ENCODE peak calls at places on chromosomes 11 and 22, in ten cellular contexts. One of them, this sample, is unnamed.

GRCh38 chr11:60658409-60658808 is 41.0 kb upstream of the MS4A8 start:
- DNase-seq in A172: no peak
- DNase-seq in NCI-H146: peak; percentile 69
- DNase-seq in posterior vena cava: no peak
- DNase-seq in mesendoderm: no peak
- DNase-seq in GM13976: no peak
- DNase-seq in endodermal cell: no peak
- DNase-seq in HTR-8/SVneo: no peak
- DNase-seq in left cardiac atrium: no peak
- DNase-seq in AG08395: no peak
- DNase-seq in this sample: peak; percentile 83

GRCh38 chr11:67024410-67024809 is 1.5 kb downstream of the SYT12 start:
- DNase-seq in left cardiac atrium: no peak
- DNase-seq in HTR-8/SVneo: no peak
- DNase-seq in endodermal cell: no peak
- DNase-seq in GM13976: no peak
- DNase-seq in posterior vena cava: no peak
- DNase-seq in mesendoderm: no peak
- DNase-seq in NCI-H146: no peak
- DNase-seq in A172: peak; percentile 81
- DNase-seq in AG08395: no peak
- DNase-seq in this sample: no peak

GRCh38 chr11:125603207-125603606 is 10.6 kb downstream of the STT3A start:
- DNase-seq in posterior vena cava: no peak
- DNase-seq in left cardiac atrium: no peak
- DNase-seq in mesendoderm: no peak
- DNase-seq in HTR-8/SVneo: no peak
- DNase-seq in NCI-H146: no peak
- DNase-seq in AG08395: peak; percentile 3
- DNase-seq in endodermal cell: no peak
- DNase-seq in GM13976: no peak
- DNase-seq in A172: no peak
- DNase-seq in this sample: no peak

GRCh38 chr11:110086892-110087309 is 6.3 kb upstream of the ZC3H12C start:
- DNase-seq in posterior vena cava: no peak
- DNase-seq in left cardiac atrium: no peak
- DNase-seq in AG08395: peak; percentile 30
- DNase-seq in endodermal cell: no peak
- DNase-seq in mesendoderm: no peak
- DNase-seq in HTR-8/SVneo: no peak
- DNase-seq in NCI-H146: no peak
- DNase-seq in A172: peak; percentile 57
- DNase-seq in GM13976: no peak
- DNase-seq in this sample: no peak

GRCh38 chr11:46457659-46458058 is 66.1 kb upstream of the CHRM4 start:
- DNase-seq in left cardiac atrium: no peak
- DNase-seq in mesendoderm: no peak
- DNase-seq in NCI-H146: no peak
- DNase-seq in posterior vena cava: no peak
- DNase-seq in A172: no peak
- DNase-seq in AG08395: no peak
- DNase-seq in GM13976: no peak
- DNase-seq in HTR-8/SVneo: no peak
- DNase-seq in endodermal cell: no peak
- DNase-seq in this sample: no peak

GRCh38 chr11:107999759-108000455 is 8.8 kb upstream of the CUL5 start:
- DNase-seq in endodermal cell: peak; percentile 91
- DNase-seq in posterior vena cava: no peak
- DNase-seq in AG08395: peak; percentile 37
- DNase-seq in GM13976: peak; percentile 76
- DNase-seq in A172: peak; percentile 23
- DNase-seq in NCI-H146: peak; percentile 46
- DNase-seq in HTR-8/SVneo: peak; percentile 88
- DNase-seq in mesendoderm: peak; percentile 92
- DNase-seq in left cardiac atrium: no peak
- DNase-seq in this sample: peak; percentile 15

GRCh38 chr11:33168605-33169240 is 7.4 kb upstream of the CSTF3 start:
- DNase-seq in NCI-H146: no peak
- DNase-seq in left cardiac atrium: no peak
- DNase-seq in endodermal cell: no peak
- DNase-seq in AG08395: peak; percentile 17
- DNase-seq in mesendoderm: no peak
- DNase-seq in GM13976: no peak
- DNase-seq in A172: no peak
- DNase-seq in HTR-8/SVneo: no peak
- DNase-seq in posterior vena cava: no peak
- DNase-seq in this sample: no peak

GRCh38 chr11:76835928-76836612 is 24.6 kb upstream of the ACER3 start:
- DNase-seq in AG08395: peak; percentile 89
- DNase-seq in NCI-H146: no peak
- DNase-seq in left cardiac atrium: peak; percentile 61
- DNase-seq in GM13976: no peak
- DNase-seq in mesendoderm: no peak
- DNase-seq in endodermal cell: no peak
- DNase-seq in posterior vena cava: no peak
- DNase-seq in HTR-8/SVneo: no peak
- DNase-seq in A172: peak; percentile 54
- DNase-seq in this sample: peak; percentile 70

GRCh38 chr11:72230764-72231365 is 6.3 kb downstream of the INPPL1 start:
- DNase-seq in posterior vena cava: no peak
- DNase-seq in left cardiac atrium: no peak
- DNase-seq in AG08395: no peak
- DNase-seq in mesendoderm: no peak
- DNase-seq in HTR-8/SVneo: no peak
- DNase-seq in GM13976: peak; percentile 17
- DNase-seq in endodermal cell: peak; percentile 27
- DNase-seq in NCI-H146: no peak
- DNase-seq in A172: no peak
- DNase-seq in this sample: no peak

GRCh38 chr22:23696326-23696851 is 5.6 kb downstream of the RGL4 start:
- DNase-seq in AG08395: no peak
- DNase-seq in left cardiac atrium: no peak
- DNase-seq in endodermal cell: no peak
- DNase-seq in GM13976: peak; percentile 92
- DNase-seq in mesendoderm: no peak
- DNase-seq in HTR-8/SVneo: no peak
- DNase-seq in posterior vena cava: peak; percentile 83
- DNase-seq in A172: no peak
- DNase-seq in NCI-H146: no peak
- DNase-seq in this sample: no peak

GRCh38 chr11:125272822-125273221 is 108.3 kb downstream of the PKNOX2 start:
- DNase-seq in A172: no peak
- DNase-seq in AG08395: no peak
- DNase-seq in endodermal cell: peak; percentile 72
- DNase-seq in mesendoderm: peak; percentile 25
- DNase-seq in HTR-8/SVneo: no peak
- DNase-seq in posterior vena cava: no peak
- DNase-seq in GM13976: no peak
- DNase-seq in left cardiac atrium: no peak
- DNase-seq in NCI-H146: no peak
- DNase-seq in this sample: no peak

GRCh38 chr22:18048441-18048898 is 24.1 kb upstream of the MICAL3 start:
- DNase-seq in posterior vena cava: peak; percentile 73
- DNase-seq in left cardiac atrium: no peak
- DNase-seq in mesendoderm: no peak
- DNase-seq in HTR-8/SVneo: no peak
- DNase-seq in GM13976: no peak
- DNase-seq in AG08395: peak; percentile 56
- DNase-seq in A172: no peak
- DNase-seq in NCI-H146: no peak
- DNase-seq in endodermal cell: no peak
- DNase-seq in this sample: no peak

GRCh38 chr22:41846268-41847002 is 13.5 kb downstream of the SREBF2 start:
- DNase-seq in A172: no peak
- DNase-seq in HTR-8/SVneo: no peak
- DNase-seq in AG08395: no peak
- DNase-seq in NCI-H146: no peak
- DNase-seq in posterior vena cava: no peak
- DNase-seq in endodermal cell: peak; percentile 70
- DNase-seq in mesendoderm: no peak
- DNase-seq in GM13976: no peak
- DNase-seq in left cardiac atrium: no peak
- DNase-seq in this sample: no peak

GRCh38 chr11:128095459-128096096 is 491.8 kb downstream of the ETS1 start:
- DNase-seq in A172: peak; percentile 76
- DNase-seq in left cardiac atrium: no peak
- DNase-seq in NCI-H146: no peak
- DNase-seq in endodermal cell: no peak
- DNase-seq in mesendoderm: peak; percentile 50
- DNase-seq in GM13976: no peak
- DNase-seq in AG08395: peak; percentile 37
- DNase-seq in HTR-8/SVneo: peak; percentile 1
- DNase-seq in posterior vena cava: no peak
- DNase-seq in this sample: no peak

GRCh38 chr22:42909363-42910058 is 52.4 kb upstream of the ARFGAP3 start:
- DNase-seq in A172: no peak
- DNase-seq in endodermal cell: no peak
- DNase-seq in GM13976: no peak
- DNase-seq in AG08395: no peak
- DNase-seq in left cardiac atrium: no peak
- DNase-seq in HTR-8/SVneo: no peak
- DNase-seq in mesendoderm: no peak
- DNase-seq in NCI-H146: no peak
- DNase-seq in posterior vena cava: no peak
- DNase-seq in this sample: no peak

GRCh38 chr11:131668867-131669780 is 298.7 kb downstream of the NTM start:
- DNase-seq in posterior vena cava: peak; percentile 81
- DNase-seq in NCI-H146: peak; percentile 5
- DNase-seq in HTR-8/SVneo: no peak
- DNase-seq in AG08395: peak; percentile 50
- DNase-seq in GM13976: peak; percentile 74
- DNase-seq in mesendoderm: peak; percentile 81
- DNase-seq in endodermal cell: peak; percentile 91
- DNase-seq in A172: peak; percentile 28
- DNase-seq in left cardiac atrium: peak; percentile 49
- DNase-seq in this sample: no peak

GRCh38 chr11:36793542-36793926 is 195.5 kb upstream of the RAG2 start:
- DNase-seq in A172: no peak
- DNase-seq in HTR-8/SVneo: no peak
- DNase-seq in NCI-H146: no peak
- DNase-seq in AG08395: no peak
- DNase-seq in left cardiac atrium: no peak
- DNase-seq in endodermal cell: peak; percentile 68
- DNase-seq in mesendoderm: peak; percentile 33
- DNase-seq in posterior vena cava: no peak
- DNase-seq in GM13976: no peak
- DNase-seq in this sample: no peak

GRCh38 chr11:107756553-107756952 is 44.7 kb upstream of the SLN start:
- DNase-seq in HTR-8/SVneo: no peak
- DNase-seq in GM13976: no peak
- DNase-seq in left cardiac atrium: no peak
- DNase-seq in posterior vena cava: no peak
- DNase-seq in AG08395: no peak
- DNase-seq in NCI-H146: no peak
- DNase-seq in A172: no peak
- DNase-seq in mesendoderm: no peak
- DNase-seq in endodermal cell: no peak
- DNase-seq in this sample: no peak

GRCh38 chr22:43007519-43008102 is 7.3 kb downstream of the PACSIN2 start:
- DNase-seq in left cardiac atrium: no peak
- DNase-seq in NCI-H146: no peak
- DNase-seq in endodermal cell: peak; percentile 51
- DNase-seq in GM13976: no peak
- DNase-seq in posterior vena cava: no peak
- DNase-seq in mesendoderm: no peak
- DNase-seq in AG08395: peak; percentile 52
- DNase-seq in A172: peak; percentile 31
- DNase-seq in HTR-8/SVneo: peak; percentile 65
- DNase-seq in this sample: peak; percentile 44

GRCh38 chr11:74094393-74094792 is 76.4 kb downstream of the C2CD3 start:
- DNase-seq in GM13976: no peak
- DNase-seq in AG08395: no peak
- DNase-seq in endodermal cell: peak; percentile 46
- DNase-seq in mesendoderm: peak; percentile 9
- DNase-seq in posterior vena cava: no peak
- DNase-seq in NCI-H146: no peak
- DNase-seq in A172: no peak
- DNase-seq in HTR-8/SVneo: no peak
- DNase-seq in left cardiac atrium: no peak
- DNase-seq in this sample: no peak

This sample was measured in NCI-H345.